ENCODE peak calls at places on chromosomes 5 and 9, in eight cellular contexts. F is pancreas, K is lung, W is HCT116, L is left ventricle myocardium inferior, J is WERI-Rb-1, C is heart left ventricle, M is tibial artery. R is an unnamed sample. For H3K27me3, the result is how much of the 10 kb centered on the place peaks cover.

GRCh38 chr5:55231476-55232193 is 1.8 kb downstream of the CCNO start:
- DNase-seq in W (no peak), K (no peak), L (no peak), C (no peak), F (no peak), J (peak), M (no peak), R (no peak)

GRCh38 chr9:130630506-130631330 is 33.7 kb upstream of the PRDM12 start:
- DNase-seq in L (peak), F (no peak), J (no peak), M (no peak), C (peak), W (no peak), K (no peak), R (no peak)

GRCh38 chr5:57745676-57746075 is 263.1 kb upstream of the ACTBL2 start:
- DNase-seq in L (no peak), F (no peak), C (no peak), W (no peak), M (no peak), J (no peak), K (no peak), R (no peak)

GRCh38 chr5:149745-150450 is 41.4 kb upstream of the LRRC14B start:
- DNase-seq in K (no peak), C (no peak), F (no peak), J (no peak), L (no peak), W (no peak), M (no peak), R (no peak)

GRCh38 chr5:176629853-176630680 is at the start of the genes EIF4E1B and SNCB:
- DNase-seq in C (no peak), M (no peak), L (no peak), F (no peak), W (no peak), J (peak), K (no peak), R (no peak)

GRCh38 chr5:2493356-2493755 is 258.1 kb downstream of the IRX2 start:
- DNase-seq in W (no peak), L (no peak), M (no peak), J (no peak), F (no peak), K (no peak), C (no peak), R (no peak)

GRCh38 chr5:145806923-145807322 is 28.2 kb downstream of the PRELID2 start:
- DNase-seq in W (no peak), M (no peak), F (no peak), L (no peak), K (no peak), C (no peak), J (no peak), R (no peak)

GRCh38 chr5:10635257-10635860 is 71.5 kb downstream of the ANKRD33B start:
- DNase-seq in W (peak), L (no peak), C (no peak), K (no peak), J (no peak), M (no peak), F (no peak), R (no peak)

GRCh38 chr5:66814146-66814991 is 218.2 kb downstream of the MAST4 start:
- DNase-seq in L (no peak), J (peak), M (no peak), W (peak), F (peak), C (no peak), K (no peak), R (no peak)

GRCh38 chr9:108606408-108606807 is 249.4 kb downstream of the ACTL7B start:
- DNase-seq in K (no peak), F (no peak), L (no peak), W (no peak), C (no peak), J (no peak), M (no peak), R (no peak)

GRCh38 chr5:132839426-132840301 is 9.2 kb upstream of the SHROOM1 start:
- DNase-seq in K (no peak), F (no peak), M (no peak), L (no peak), W (no peak), J (no peak), C (no peak), R (no peak)

GRCh38 chr5:94314507-94315170 is 303.8 kb downstream of the KIAA0825 start:
- DNase-seq in L (no peak), J (no peak), M (no peak), W (no peak), F (no peak), K (no peak), C (no peak), R (no peak)

GRCh38 chr5:94310870-94311269 is 307.5 kb downstream of the KIAA0825 start:
- DNase-seq in F (no peak), J (no peak), L (no peak), W (no peak), C (no peak), K (no peak), M (no peak), R (no peak)

GRCh38 chr5:94316916-94317838 is 301.2 kb downstream of the KIAA0825 start:
- DNase-seq in C (no peak), K (no peak), L (no peak), M (no peak), W (no peak), J (no peak), F (no peak), R (no peak)

GRCh38 chr5:94309166-94309565 is 309.2 kb downstream of the KIAA0825 start:
- DNase-seq in F (no peak), L (no peak), J (no peak), W (no peak), K (no peak), C (no peak), M (no peak), R (no peak)

GRCh38 chr5:94313188-94313587 is 305.2 kb downstream of the KIAA0825 start:
- DNase-seq in J (no peak), M (no peak), F (no peak), C (no peak), W (no peak), K (no peak), L (no peak), R (no peak)
- H3K4me3 ChIP-seq in J (no peak), M (no peak), F (no peak), C (no peak), W (no peak), K (no peak), L (no peak), R (no peak)

GRCh38 chr9:133674091-133674490 is 37.9 kb downstream of the DBH start:
- DNase-seq in M (no peak), J (no peak), K (no peak), W (no peak), C (no peak), L (no peak), F (no peak), R (no peak)
- H3K27me3 ChIP-seq in M (under half), J (under half), K (under half), W (under half), C (under half), L (under half), F (under half), R (under half)

GRCh38 chr5:44862808-44863207 is 54.1 kb downstream of the MRPS30 start:
- DNase-seq in J (no peak), W (peak), M (no peak), C (no peak), F (no peak), L (no peak), K (no peak), R (no peak)

DNA sequence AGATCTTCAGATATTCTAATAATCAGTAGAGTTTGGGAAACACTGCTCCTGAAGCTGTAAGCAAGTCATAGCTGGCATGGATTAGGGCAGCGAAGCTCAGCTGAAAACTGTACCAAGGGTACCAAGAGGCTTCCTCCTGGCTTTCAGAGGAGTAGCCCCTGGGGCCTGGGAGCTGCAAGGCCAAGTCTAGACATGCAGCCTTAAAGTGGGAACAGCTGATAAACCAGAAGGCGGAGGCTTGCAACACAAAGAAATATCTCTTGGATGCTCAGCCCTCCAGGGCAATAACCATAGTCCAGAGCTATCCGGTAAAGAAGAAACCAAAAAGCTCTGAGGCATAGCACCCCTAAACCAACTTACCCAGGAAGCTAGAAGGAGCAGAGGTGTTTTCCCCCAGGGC is 51.5 kb downstream of the MRPS30 start:
- DNase-seq in L (no peak), M (no peak), F (no peak), K (no peak), W (no peak), J (peak), C (no peak), R (no peak)
- TF ChIP-seq CTCF in L (no peak), M (no peak), F (no peak), K (no peak), W (no peak), J (no peak), C (no peak), R (no peak)

DNA sequence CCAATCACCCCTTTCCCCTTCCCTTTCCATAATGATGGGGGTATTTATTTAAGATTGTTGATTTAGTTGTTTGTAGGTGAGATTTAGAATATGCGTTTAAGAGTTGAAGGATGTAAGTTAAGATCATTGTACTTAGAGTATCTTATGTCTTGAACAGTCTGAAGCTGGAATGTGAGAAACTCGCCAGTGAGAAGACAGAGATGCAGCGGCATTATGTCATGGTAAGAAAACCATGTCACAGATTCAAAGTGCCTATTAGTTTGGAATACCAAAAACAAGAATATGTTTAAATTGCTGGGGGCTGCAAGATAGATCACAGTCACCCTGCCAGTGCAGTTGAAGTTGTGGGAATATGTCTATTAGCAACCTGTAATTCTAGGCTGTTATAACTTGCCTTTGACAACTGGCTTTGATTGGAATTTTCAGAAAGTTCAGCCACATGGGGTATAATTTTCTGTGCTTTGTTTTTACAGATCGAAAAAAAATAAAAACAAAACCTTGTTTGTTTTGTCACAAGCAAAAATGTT is 3.0 kb downstream of the TLE4 start:
- DNase-seq in L (no peak), M (no peak), J (no peak), K (no peak), F (no peak), C (no peak), W (no peak), R (no peak)
- H3K4me3 ChIP-seq in L (peak), M (peak), J (no peak), K (no peak), F (no peak), C (peak), W (no peak), R (peak)

DNA sequence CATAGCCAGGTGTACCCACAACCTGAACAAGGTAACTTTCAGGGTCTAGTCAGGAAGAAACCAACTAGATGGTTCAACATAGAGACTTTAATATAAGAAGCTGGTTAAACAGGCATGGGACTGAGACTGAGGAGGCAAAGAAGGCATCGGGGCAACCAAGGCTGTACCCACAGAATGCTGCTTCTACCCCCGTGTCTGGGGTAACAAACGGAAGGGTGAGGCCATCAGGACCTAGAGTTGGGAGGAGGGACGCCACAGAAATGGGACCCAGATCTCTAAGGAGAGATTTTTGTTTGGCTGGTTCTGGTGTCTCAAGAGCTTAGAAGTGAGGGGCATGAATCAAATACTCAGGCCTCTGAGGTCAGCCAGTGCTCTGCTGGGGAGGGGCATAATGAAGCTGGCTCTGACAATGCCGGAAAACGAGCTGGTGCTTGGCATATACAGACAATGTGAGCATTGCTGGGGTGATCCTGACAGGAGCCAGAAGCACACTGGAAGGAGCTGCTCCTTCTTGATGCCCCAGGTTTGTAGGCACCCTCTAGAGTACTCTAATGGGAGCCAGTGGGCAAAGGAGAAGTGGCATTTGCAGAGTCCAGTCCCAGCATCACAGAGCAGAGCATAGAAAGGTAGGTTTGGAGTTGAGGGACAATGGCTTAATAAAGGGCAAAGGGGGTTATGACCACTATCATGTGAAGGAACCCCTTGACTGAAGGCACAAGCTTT is 3.7 kb downstream of the MLANA start:
- DNase-seq in K (no peak), J (no peak), W (no peak), F (no peak), C (no peak), M (no peak), L (no peak), R (no peak)
- H3K27me3 ChIP-seq in K (under half), J (under half), W (under half), F (under half), C (under half), M (under half), L (under half), R (under half)

R was measured in uterus.